ENCODE peak calls at places on chromosomes 2 and 18, in six cellular contexts. X is HepG2, M is GM12891, W is K562, T is SK-N-SH, Y is GM12878. N is an unnamed sample.

GRCh38 chr18:46815661-46816060 is 58.8 kb upstream of the ST8SIA5 start:
- DNase-seq in M (no peak), X (peak), Y (no peak), W (no peak), T (no peak), N (no peak)

GRCh38 chr2:217185265-217185995 is 325.6 kb upstream of the TNP1 start:
- DNase-seq in W (no peak), T (no peak), M (no peak), Y (no peak), X (no peak), N (no peak)

GRCh38 chr18:7021994-7022840 is 95.4 kb downstream of the LAMA1 start:
- DNase-seq in M (no peak), W (peak), Y (no peak), X (peak), T (peak), N (no peak)

GRCh38 chr2:12797815-12798214 is 81.1 kb downstream of the TRIB2 start:
- DNase-seq in X (no peak), W (no peak), T (no peak), Y (no peak), M (no peak), N (no peak)

GRCh38 chr2:68426446-68426845 is 40.6 kb downstream of the FBXO48 start:
- DNase-seq in Y (no peak), W (no peak), X (no peak), T (no peak), M (no peak), N (no peak)

GRCh38 chr2:3036432-3037125 is 341.0 kb downstream of the EIPR1 start:
- DNase-seq in T (no peak), M (no peak), W (no peak), Y (no peak), X (no peak), N (no peak)

GRCh38 chr2:75547345-75548035 is 13.2 kb downstream of the EVA1A start:
- DNase-seq in W (no peak), M (no peak), T (no peak), X (no peak), Y (no peak), N (no peak)

GRCh38 chr2:18445412-18446320 is 114.8 kb downstream of the RDH14 start:
- DNase-seq in W (no peak), T (no peak), M (no peak), X (no peak), Y (no peak), N (no peak)

GRCh38 chr2:121561617-121562268 is 31.1 kb downstream of the RNU4ATAC start:
- DNase-seq in W (no peak), M (no peak), Y (no peak), X (no peak), T (no peak), N (no peak)

GRCh38 chr18:28407681-28408080 is 230.8 kb upstream of the CDH2 start:
- DNase-seq in T (no peak), X (no peak), M (no peak), Y (no peak), W (no peak), N (no peak)

GRCh38 chr2:9249036-9249800 is 42.6 kb downstream of the ASAP2 start:
- DNase-seq in W (no peak), X (no peak), T (no peak), Y (no peak), M (no peak), N (no peak)

GRCh38 chr2:111071480-111072143 is 49.1 kb upstream of the BCL2L11 start:
- DNase-seq in T (no peak), X (no peak), W (no peak), Y (peak), M (no peak), N (no peak)

GRCh38 chr2:48940606-48941005 is 185.1 kb upstream of the LHCGR start:
- DNase-seq in T (peak), W (no peak), Y (no peak), M (no peak), X (no peak), N (no peak)

GRCh38 chr2:203813684-203814083 is 53.9 kb upstream of the CTLA4 start:
- DNase-seq in W (no peak), Y (no peak), T (no peak), X (peak), M (no peak), N (no peak)

GRCh38 chr2:48600204-48600813 is 17.3 kb upstream of the GTF2A1L start:
- DNase-seq in W (peak), M (no peak), X (peak), T (peak), Y (no peak), N (no peak)

GRCh38 chr18:31100598-31101147 is 1.5 kb downstream of the DSC2 start:
- DNase-seq in X (peak), W (peak), M (no peak), T (no peak), Y (no peak), N (no peak)

GRCh38 chr2:20052872-20053281 is 1.4 kb upstream of the LAPTM4A start:
- DNase-seq in T (peak), W (peak), X (no peak), Y (no peak), M (no peak), N (no peak)

GRCh38 chr2:97997774-97998392 is 2.1 kb upstream of the TMEM131 start:
- DNase-seq in Y (no peak), X (peak), W (no peak), M (no peak), T (no peak), N (no peak)

GRCh38 chr18:70228546-70228945 is 23.1 kb upstream of the RTTN start:
- DNase-seq in X (no peak), M (no peak), W (no peak), T (no peak), Y (no peak), N (no peak)

GRCh38 chr2:222355860-222356259 is 57.1 kb upstream of the PAX3 start:
- DNase-seq in W (no peak), Y (no peak), T (peak), X (no peak), M (no peak), N (no peak)

GRCh38 chr2:151267537-151267936 is 5.9 kb upstream of the RBM43 start:
- DNase-seq in Y (no peak), W (no peak), T (no peak), M (no peak), X (no peak), N (no peak)

GRCh38 chr2:110747522-110748488 is 15.4 kb downstream of the ACOXL start:
- DNase-seq in X (no peak), M (no peak), W (no peak), Y (no peak), T (no peak), N (no peak)

GRCh38 chr2:238131761-238132462 is 6.6 kb upstream of the KLHL30 start:
- DNase-seq in Y (no peak), W (no peak), M (no peak), T (no peak), X (no peak), N (no peak)

GRCh38 chr2:215711484-215712034 is 275.7 kb upstream of the FN1 start:
- DNase-seq in T (no peak), X (peak), M (no peak), Y (no peak), W (no peak), N (no peak)

GRCh38 chr2:212037062-212037461 is 501.5 kb downstream of the ERBB4 start:
- DNase-seq in X (no peak), W (no peak), T (no peak), Y (no peak), M (no peak), N (no peak)

GRCh38 chr2:220104871-220105351 is 477.5 kb downstream of the SLC4A3 start:
- DNase-seq in T (peak), Y (no peak), W (no peak), X (no peak), M (no peak), N (no peak)

GRCh38 chr2:215137741-215138340 is 585 bp downstream of the ABCA12 start:
- DNase-seq in W (no peak), T (peak), Y (no peak), X (no peak), M (no peak), N (no peak)

GRCh38 chr2:32553829-32554432 is 73.9 kb upstream of the TTC27 start:
- DNase-seq in Y (peak), X (peak), M (peak), W (peak), T (peak), N (no peak)

GRCh38 chr2:100105678-100106054 is 36.7 kb downstream of the AFF3 start:
- DNase-seq in Y (no peak), W (no peak), X (no peak), M (no peak), T (no peak), N (no peak)

GRCh38 chr2:7646661-7647060 is 729.4 kb downstream of the RNF144A start:
- DNase-seq in M (no peak), Y (no peak), X (no peak), T (peak), W (no peak), N (no peak)
- TF ChIP-seq TAF1 in M (no peak), Y (no peak), X (no peak), T (no peak), W (no peak), N (no peak)

DNA sequence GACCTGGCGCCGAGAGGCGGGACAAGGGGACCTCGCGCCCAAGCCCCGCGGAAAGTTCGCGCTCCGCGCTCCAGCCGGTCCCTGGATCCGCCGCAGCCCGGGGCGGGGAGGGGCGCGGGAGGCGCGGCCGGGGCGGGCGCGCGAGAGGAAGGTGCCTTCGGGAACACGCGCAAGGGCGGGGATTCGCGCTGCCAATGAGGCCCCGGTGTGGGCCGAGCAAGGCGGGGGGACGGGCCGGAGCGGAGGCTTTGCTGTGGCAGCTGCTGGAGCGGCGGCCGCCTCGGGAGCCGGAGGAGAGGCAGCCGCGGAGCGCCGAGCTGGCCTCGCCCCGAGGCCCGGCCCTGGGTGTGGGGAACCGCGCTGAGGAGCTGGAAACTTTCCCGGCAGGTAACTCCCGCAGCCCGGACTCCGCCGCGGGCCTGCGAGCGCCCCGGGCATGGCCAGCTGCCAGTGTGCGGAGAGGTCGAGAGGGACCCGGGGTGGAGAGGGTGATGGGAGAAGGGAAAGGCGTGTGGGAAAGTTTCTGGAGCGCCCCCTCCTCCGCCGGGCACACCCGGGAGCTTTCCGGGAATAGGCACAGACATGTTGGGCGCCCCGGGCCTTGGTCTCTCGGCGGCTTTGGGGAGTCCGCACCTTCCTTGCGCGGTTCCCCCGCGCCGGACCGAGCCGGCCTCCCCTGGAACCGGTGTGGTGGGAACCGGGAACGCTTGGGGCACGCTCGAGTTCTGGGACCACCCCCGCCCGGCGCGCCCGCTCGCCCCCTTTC is at the start of gene TANC1:
- DNase-seq in X (peak), T (peak), Y (peak), M (peak), W (peak), N (peak)
- TF ChIP-seq POLR2AphosphoS5 in X (no peak), T (peak), Y (no peak), M (no peak), W (no peak), N (peak)

DNA sequence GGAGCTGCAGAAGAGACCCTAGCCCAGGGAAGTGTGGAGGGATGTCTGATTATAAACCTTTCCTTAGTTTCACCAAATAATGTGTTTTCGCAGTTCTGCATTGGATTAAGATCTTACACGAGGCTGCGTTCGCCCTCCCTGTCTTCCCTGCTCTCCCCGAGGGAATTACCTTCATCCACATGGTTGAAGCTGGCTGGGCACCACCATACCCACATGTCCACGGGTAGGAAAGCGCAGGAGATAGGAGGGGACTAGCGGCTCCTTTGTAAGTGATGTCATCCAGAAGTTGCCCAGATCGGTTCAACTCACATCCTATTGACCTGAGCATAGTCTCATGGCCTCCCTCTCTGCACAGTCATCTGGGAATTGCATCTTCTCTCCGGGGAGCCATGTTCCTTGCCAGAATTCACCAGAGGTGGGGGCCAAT is 1.1 kb downstream of the TTL start:
- DNase-seq in W (peak), M (no peak), X (peak), Y (no peak), T (peak), N (no peak)
- TF ChIP-seq TAF1 in W (no peak), M (no peak), X (peak), Y (no peak), T (no peak), N (no peak)

DNA sequence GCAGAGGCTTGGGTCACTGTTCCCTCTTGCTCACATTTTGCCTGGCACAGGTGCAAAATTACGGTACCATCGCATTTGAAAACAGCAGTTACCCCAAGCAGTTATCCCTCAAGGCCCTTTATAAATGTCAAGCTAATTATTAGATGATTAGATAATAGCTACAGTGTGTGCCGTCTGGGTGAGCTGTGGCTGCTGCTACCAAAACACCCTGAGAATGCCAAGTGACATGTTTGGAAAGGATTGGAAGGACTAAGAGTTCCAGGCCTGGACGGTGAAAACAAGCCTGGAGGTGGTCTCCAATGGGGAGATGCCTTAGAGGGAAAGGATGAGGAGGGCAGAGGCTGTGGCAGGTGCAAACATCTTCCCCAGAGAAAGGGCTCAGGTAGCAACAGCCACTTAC is 120.6 kb downstream of the CAPN13 start:
- DNase-seq in Y (no peak), T (no peak), X (no peak), W (no peak), M (no peak), N (no peak)
- TF ChIP-seq POLR2AphosphoS5 in Y (no peak), T (no peak), X (no peak), W (no peak), M (no peak), N (no peak)

DNA sequence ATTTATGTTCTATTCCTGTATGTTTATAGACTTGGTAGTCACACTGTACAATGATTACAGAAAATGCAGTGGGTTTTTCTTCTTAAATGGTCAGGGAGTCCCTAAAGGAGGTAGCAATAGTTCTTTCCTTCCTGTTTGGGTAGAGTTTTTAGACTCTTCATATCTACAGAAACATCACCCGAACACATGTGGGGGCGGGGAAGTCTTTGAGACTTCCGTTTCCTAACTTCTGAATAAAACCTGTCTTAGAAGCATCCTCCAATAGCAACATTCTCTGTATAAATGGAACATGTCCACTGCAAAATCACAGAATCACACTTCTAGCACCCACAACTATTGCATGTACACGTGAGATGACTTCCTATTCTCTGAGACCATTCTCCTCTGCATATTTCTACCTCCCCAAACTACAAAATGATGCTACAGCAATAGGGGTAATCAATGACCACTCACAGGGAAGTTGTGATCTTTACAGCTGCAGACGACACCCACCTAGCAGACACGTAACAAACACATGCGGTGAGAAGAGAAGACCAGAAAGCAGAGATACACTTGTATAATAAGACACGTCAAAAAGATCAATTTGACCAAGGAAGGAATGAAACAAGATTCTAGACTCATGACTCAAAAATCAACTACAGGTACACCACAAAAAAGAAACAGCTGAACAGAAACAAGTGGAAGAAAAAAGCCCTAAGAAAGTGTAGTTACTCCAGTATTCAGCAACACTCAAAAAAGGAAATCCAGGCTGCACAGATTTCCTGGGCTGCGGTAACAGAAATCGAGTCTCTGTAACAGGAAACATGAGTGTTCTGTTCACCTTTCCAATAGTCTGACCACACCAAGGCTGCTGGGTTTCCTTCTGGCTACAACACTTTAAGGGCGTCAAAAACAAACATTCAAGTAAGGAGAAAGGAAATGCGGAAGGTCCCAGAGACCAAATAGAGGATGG is 120.4 kb downstream of the ZNF516 start:
- DNase-seq in Y (peak), M (no peak), X (no peak), T (no peak), W (no peak), N (no peak)
- TF ChIP-seq TAF1 in Y (no peak), M (no peak), X (no peak), T (no peak), W (no peak), N (no peak)

GRCh38 chr2:230902180-230902899 is 22.7 kb downstream of the GPR55 start:
- DNase-seq in W (peak), Y (no peak), T (peak), X (peak), M (no peak), N (peak)
- TF ChIP-seq POLR2AphosphoS5 in W (no peak), Y (no peak), T (no peak), X (no peak), M (no peak), N (no peak)